ENCODE peak calls at places on chromosome 13, in five cellular contexts. One of them, this sample, is unnamed.

GRCh38 chr13:40780822-40781401 is 8.5 kb upstream of the SLC25A15 start:
- DNase-seq in adrenal gland: no peak
- DNase-seq in posterior vena cava: no peak
- DNase-seq in MCF 10A: no peak
- DNase-seq in HuH-7: peak
- DNase-seq in this sample: peak

GRCh38 chr13:29456419-29456818 is 139.1 kb downstream of the SLC7A1 start:
- DNase-seq in MCF 10A: no peak
- DNase-seq in posterior vena cava: no peak
- DNase-seq in HuH-7: no peak
- DNase-seq in adrenal gland: no peak
- DNase-seq in this sample: no peak

GRCh38 chr13:21014139-21014665 is 47.2 kb downstream of the LATS2 start:
- DNase-seq in MCF 10A: no peak
- DNase-seq in adrenal gland: peak
- DNase-seq in posterior vena cava: no peak
- DNase-seq in HuH-7: no peak
- DNase-seq in this sample: no peak

GRCh38 chr13:33509642-33510229 is 224.2 kb upstream of the STARD13 start:
- DNase-seq in MCF 10A: no peak
- DNase-seq in adrenal gland: peak
- DNase-seq in HuH-7: no peak
- DNase-seq in posterior vena cava: peak
- DNase-seq in this sample: peak

GRCh38 chr13:105167385-105167784 is 1368.1 kb downstream of the EFNB2 start:
- DNase-seq in MCF 10A: no peak
- DNase-seq in posterior vena cava: no peak
- DNase-seq in adrenal gland: no peak
- DNase-seq in HuH-7: no peak
- DNase-seq in this sample: no peak

GRCh38 chr13:66068683-66069082 is 1161.5 kb downstream of the PCDH9 start:
- DNase-seq in adrenal gland: no peak
- DNase-seq in posterior vena cava: no peak
- DNase-seq in HuH-7: no peak
- DNase-seq in MCF 10A: no peak
- DNase-seq in this sample: no peak

GRCh38 chr13:98769736-98770135 is 17.3 kb upstream of the SLC15A1 start:
- DNase-seq in MCF 10A: no peak
- DNase-seq in posterior vena cava: no peak
- DNase-seq in HuH-7: no peak
- DNase-seq in adrenal gland: no peak
- DNase-seq in this sample: no peak

GRCh38 chr13:102591988-102592781 is 4.6 kb upstream of the TPP2 start:
- DNase-seq in adrenal gland: peak
- DNase-seq in MCF 10A: peak
- DNase-seq in posterior vena cava: peak
- DNase-seq in HuH-7: peak
- DNase-seq in this sample: peak

GRCh38 chr13:43783820-43784219 is 3.0 kb downstream of the ENOX1 start:
- DNase-seq in HuH-7: no peak
- DNase-seq in MCF 10A: peak
- DNase-seq in adrenal gland: no peak
- DNase-seq in posterior vena cava: no peak
- DNase-seq in this sample: peak